ENCODE peak calls at places on chromosomes 12 and 14, in eight cellular contexts. I is MCF 10A; B is H54; H is aorta; V is NCI-H1417; F is stimulated activated CD4-positive, alpha-beta T cell treated with anti-CD3 and anti-CD28 coated beads, Interleukin-4, amount 100 ng/mL, for 4 hours; C is transverse colon; S is GM03348. U is an unnamed sample.

GRCh38 chr14:48325486-48325885 is 650.1 kb upstream of the MDGA2 start:
- DNase-seq in C (no peak), H (no peak), F (no peak), I (peak; percentile 6), B (no peak), S (no peak), V (no peak), U (peak; percentile 36)

GRCh38 chr12:72293701-72294100 is 21.5 kb downstream of the TRHDE start:
- DNase-seq in B (no peak), H (no peak), C (no peak), V (no peak), S (no peak), F (no peak), I (no peak), U (no peak)

GRCh38 chr12:10341892-10342509 is 34.3 kb downstream of the KLRD1 start:
- DNase-seq in S (no peak), H (no peak), I (no peak), V (no peak), B (no peak), F (no peak), C (no peak), U (peak; percentile 24)

GRCh38 chr12:74689071-74689655 is 151.5 kb downstream of the ATXN7L3B start:
- DNase-seq in C (no peak), H (no peak), V (peak; percentile 31), B (no peak), S (peak; percentile 45), I (peak; percentile 59), F (no peak), U (peak; percentile 14)

GRCh38 chr12:109563291-109564284 is 9.7 kb downstream of the MMAB start:
- DNase-seq in V (no peak), S (no peak), F (no peak), I (no peak), C (no peak), H (peak; percentile 45), B (no peak), U (no peak)

GRCh38 chr12:97595423-97595822 is 132.8 kb downstream of the RMST start:
- DNase-seq in H (no peak), C (no peak), V (peak; percentile 10), F (no peak), B (no peak), I (no peak), S (no peak), U (no peak)

GRCh38 chr12:91767237-91767636 is 378.4 kb downstream of the BTG1 start:
- DNase-seq in I (no peak), V (no peak), S (no peak), B (no peak), C (no peak), H (no peak), F (no peak), U (no peak)

GRCh38 chr12:10900972-10901371 is 8.4 kb downstream of the TAS2R13 start:
- DNase-seq in S (no peak), F (no peak), I (no peak), H (no peak), C (no peak), V (no peak), B (no peak), U (no peak)

GRCh38 chr12:22538336-22538735 is 6.0 kb downstream of the C2CD5 start:
- DNase-seq in C (no peak), V (no peak), H (no peak), I (no peak), F (no peak), S (no peak), B (no peak), U (no peak)

GRCh38 chr12:8033153-8034044 is 883 bp downstream of the FOXJ2 start:
- DNase-seq in B (peak; percentile 62), H (peak; percentile 85), C (peak; percentile 55), V (peak; percentile 70), F (peak; percentile 61), S (peak; percentile 84), I (peak; percentile 56), U (peak; percentile 41)

GRCh38 chr12:27525373-27525772 is 1.4 kb downstream of the PPFIBP1 start:
- DNase-seq in F (no peak), S (peak; percentile 65), B (peak; percentile 44), I (peak; percentile 78), H (no peak), V (no peak), C (no peak), U (peak; percentile 83)

GRCh38 chr14:102442241-102443211 is 67.0 kb downstream of the ANKRD9 start:
- DNase-seq in B (peak; percentile 23), H (no peak), V (no peak), S (no peak), F (no peak), C (peak; percentile 87), I (peak; percentile 1), U (peak; percentile 26)

GRCh38 chr12:103768467-103769123 is 72.4 kb downstream of the NT5DC3 start:
- DNase-seq in S (no peak), I (no peak), F (no peak), B (no peak), V (no peak), H (no peak), C (no peak), U (no peak)

GRCh38 chr12:48671231-48671856 is 10.7 kb downstream of the KANSL2 start:
- DNase-seq in V (no peak), H (no peak), F (no peak), S (no peak), C (no peak), I (no peak), B (no peak), U (peak; percentile 62)

GRCh38 chr12:76006028-76006916 is 25.3 kb downstream of the PHLDA1 start:
- DNase-seq in F (no peak), V (peak; percentile 67), H (no peak), S (no peak), I (no peak), B (no peak), C (no peak), U (no peak)

GRCh38 chr14:86858043-86858442 is 1134.9 kb downstream of the GALC start:
- DNase-seq in F (no peak), I (no peak), S (peak; percentile 57), C (no peak), H (no peak), V (no peak), B (no peak), U (no peak)

GRCh38 chr12:462936-463705 is 3.4 kb downstream of the B4GALNT3 start:
- DNase-seq in I (peak; percentile 73), F (no peak), B (no peak), H (no peak), C (peak; percentile 69), S (no peak), V (peak; percentile 16), U (peak; percentile 42)

GRCh38 chr12:100733817-100734593 is 60.6 kb upstream of the ANO4 start:
- DNase-seq in F (no peak), H (no peak), S (peak; percentile 36), B (no peak), V (peak; percentile 88), I (peak; percentile 51), C (no peak), U (peak; percentile 24)

GRCh38 chr12:121976950-121977349 is 44.7 kb upstream of the BCL7A start:
- DNase-seq in B (no peak), I (no peak), S (no peak), F (no peak), C (no peak), H (no peak), V (no peak), U (no peak)

GRCh38 chr12:90908465-90908864 is 46.5 kb downstream of the CCER1 start:
- DNase-seq in C (no peak), F (no peak), S (peak; percentile 29), V (no peak), H (no peak), I (peak; percentile 51), B (peak; percentile 7), U (peak; percentile 64)

GRCh38 chr14:85867450-85867849 is 337.5 kb downstream of the FLRT2 start:
- DNase-seq in F (no peak), B (no peak), I (no peak), C (no peak), V (no peak), S (no peak), H (no peak), U (no peak)

GRCh38 chr14:74425525-74426201 is 347 bp downstream of the SYNDIG1L start:
- DNase-seq in F (peak; percentile 23), S (peak; percentile 89), C (peak; percentile 28), I (peak; percentile 9), B (no peak), H (peak; percentile 81), V (no peak), U (no peak)

GRCh38 chr14:81655423-81656314 is 122.0 kb upstream of the SEL1L start:
- DNase-seq in V (no peak), F (no peak), S (no peak), B (no peak), I (peak; percentile 5), C (no peak), H (no peak), U (no peak)

GRCh38 chr12:103728323-103728722 is 112.7 kb downstream of the NT5DC3 start:
- DNase-seq in F (no peak), S (no peak), I (peak; percentile 24), H (no peak), B (no peak), C (no peak), V (no peak), U (no peak)

GRCh38 chr12:101924647-101925046 is 47.3 kb downstream of the DRAM1 start:
- DNase-seq in B (peak; percentile 15), F (no peak), S (peak; percentile 67), C (no peak), H (no peak), I (no peak), V (peak; percentile 3), U (no peak)

GRCh38 chr12:10068634-10069033 is 30.2 kb downstream of the CLEC1A start:
- DNase-seq in S (no peak), C (no peak), F (no peak), H (no peak), V (no peak), I (no peak), B (no peak), U (no peak)

GRCh38 chr12:33771889-33772288 is 250.4 kb upstream of the ALG10 start:
- DNase-seq in B (no peak), S (no peak), H (no peak), I (no peak), C (no peak), F (no peak), V (no peak), U (peak; percentile 7)

GRCh38 chr12:107448198-107448597 is 237.4 kb upstream of the PWP1 start:
- DNase-seq in I (peak; percentile 35), F (no peak), H (no peak), V (no peak), C (peak; percentile 20), B (peak; percentile 19), S (peak; percentile 36), U (no peak)

GRCh38 chr14:64763801-64764511 is 59.7 kb downstream of the PLEKHG3 start:
- DNase-seq in C (peak; percentile 8), V (peak; percentile 38), I (peak; percentile 19), S (peak; percentile 50), B (no peak), F (no peak), H (peak; percentile 75), U (no peak)

GRCh38 chr12:50089730-50090129 is 4.6 kb downstream of the SMARCD1 start:
- DNase-seq in I (no peak), H (no peak), S (no peak), F (no peak), B (no peak), V (no peak), C (no peak), U (no peak)

GRCh38 chr12:6792522-6793201 is 3.3 kb downstream of the CD4 start:
- DNase-seq in B (no peak), S (no peak), I (no peak), C (no peak), H (no peak), F (no peak), V (no peak), U (no peak)

GRCh38 chr12:65121956-65122469 is 908 bp upstream of the WIF1 start:
- DNase-seq in I (no peak), C (no peak), V (no peak), H (peak; percentile 74), S (no peak), F (no peak), B (no peak), U (no peak)

GRCh38 chr12:77924703-77925102 is 94.0 kb downstream of the NAV3 start:
- DNase-seq in B (no peak), F (no peak), C (no peak), S (no peak), H (no peak), V (no peak), I (no peak), U (no peak)

GRCh38 chr12:91853350-91854127 is 292.1 kb downstream of the BTG1 start:
- DNase-seq in F (no peak), B (no peak), S (no peak), C (no peak), V (no peak), H (no peak), I (no peak), U (no peak)